ENCODE peak calls at places on chromosome 22, in ten cellular contexts. U, Y, I, C, Z, F, R, N, V and B are unnamed samples. For H3K27me3 and H3K36me3, the result is how much of the 10 kb centered on the place peaks cover.

GRCh38 chr22:36839356-36840073 is 21.3 kb upstream of the NCF4 start:
- DNase-seq in U (no peak), Y (no peak), I (no peak), C (no peak), Z (no peak), F (no peak), R (no peak), N (no peak), V (no peak), B (no peak)

GRCh38 chr22:22245935-22246525 is 1.4 kb downstream of the VPREB1 start:
- DNase-seq in U (no peak), Y (no peak), I (no peak), C (no peak), Z (no peak), F (no peak), R (no peak), N (no peak), V (no peak), B (no peak)

GRCh38 chr22:38312261-38312800 is 4.9 kb downstream of the CSNK1E start:
- DNase-seq in U (no peak), Y (no peak), I (no peak), C (no peak), Z (no peak), F (no peak), R (no peak), N (no peak), V (no peak), B (no peak)

GRCh38 chr22:37563153-37564081 is 3.1 kb downstream of the CDC42EP1 start:
- DNase-seq in U (peak), Y (no peak), I (peak), C (peak), Z (no peak), F (peak), R (no peak), N (peak), V (no peak), B (no peak)

GRCh38 chr22:44202261-44202789 is 21.6 kb downstream of the PARVG start:
- DNase-seq in U (peak), Y (no peak), I (no peak), C (no peak), Z (peak), F (no peak), R (no peak), N (no peak), V (no peak), B (no peak)

GRCh38 chr22:32823024-32823730 is 21.7 kb downstream of the TIMP3 start:
- DNase-seq in U (no peak), Y (no peak), I (no peak), C (no peak), Z (peak), F (no peak), R (no peak), N (peak), V (no peak), B (peak)

GRCh38 chr22:22196833-22197477 is 47.6 kb upstream of the VPREB1 start:
- DNase-seq in U (no peak), Y (no peak), I (no peak), C (no peak), Z (no peak), F (no peak), R (no peak), N (no peak), V (no peak), B (no peak)

GRCh38 chr22:37669586-37669985 is 5.8 kb upstream of the LGALS1 start:
- DNase-seq in U (no peak), Y (no peak), I (no peak), C (no peak), Z (no peak), F (no peak), R (no peak), N (no peak), V (no peak), B (no peak)

GRCh38 chr22:25161017-25161915 is 38.4 kb upstream of the CRYBB3 start:
- DNase-seq in U (no peak), Y (no peak), I (no peak), C (no peak), Z (no peak), F (no peak), R (no peak), N (no peak), V (no peak), B (no peak)

GRCh38 chr22:45612940-45613339 is 58.7 kb upstream of the ATXN10 start:
- DNase-seq in U (peak), Y (no peak), I (no peak), C (no peak), Z (no peak), F (no peak), R (no peak), N (no peak), V (no peak), B (no peak)

GRCh38 chr22:24444729-24445466 is 17.5 kb downstream of the ADORA2A start:
- DNase-seq in U (no peak), Y (no peak), I (peak), C (no peak), Z (peak), F (no peak), R (no peak), N (no peak), V (no peak), B (no peak)

GRCh38 chr22:46929689-46930225 is 167.3 kb downstream of the TBC1D22A start:
- DNase-seq in U (no peak), Y (no peak), I (no peak), C (no peak), Z (no peak), F (no peak), R (no peak), N (no peak), V (no peak), B (no peak)

GRCh38 chr22:46121523-46122287 is 28.6 kb upstream of the PPARA start:
- DNase-seq in U (no peak), Y (no peak), I (no peak), C (no peak), Z (no peak), F (no peak), R (no peak), N (no peak), V (no peak), B (no peak)

GRCh38 chr22:45504703-45505341 is 2.1 kb downstream of the FBLN1 start:
- DNase-seq in U (no peak), Y (no peak), I (no peak), C (no peak), Z (peak), F (no peak), R (no peak), N (peak), V (no peak), B (peak)

GRCh38 chr22:46214616-46215015 is 35.5 kb downstream of the CDPF1 start:
- DNase-seq in U (no peak), Y (no peak), I (no peak), C (no peak), Z (no peak), F (no peak), R (no peak), N (no peak), V (no peak), B (no peak)

GRCh38 chr22:26479043-26479791 is 4.4 kb downstream of the HPS4 start:
- DNase-seq in U (no peak), Y (no peak), I (no peak), C (no peak), Z (no peak), F (no peak), R (no peak), N (no peak), V (no peak), B (no peak)
- H3K4me3 ChIP-seq in U (no peak), Y (peak), I (peak), C (peak), Z (no peak), F (no peak), R (no peak), N (no peak), V (peak), B (no peak)

DNA sequence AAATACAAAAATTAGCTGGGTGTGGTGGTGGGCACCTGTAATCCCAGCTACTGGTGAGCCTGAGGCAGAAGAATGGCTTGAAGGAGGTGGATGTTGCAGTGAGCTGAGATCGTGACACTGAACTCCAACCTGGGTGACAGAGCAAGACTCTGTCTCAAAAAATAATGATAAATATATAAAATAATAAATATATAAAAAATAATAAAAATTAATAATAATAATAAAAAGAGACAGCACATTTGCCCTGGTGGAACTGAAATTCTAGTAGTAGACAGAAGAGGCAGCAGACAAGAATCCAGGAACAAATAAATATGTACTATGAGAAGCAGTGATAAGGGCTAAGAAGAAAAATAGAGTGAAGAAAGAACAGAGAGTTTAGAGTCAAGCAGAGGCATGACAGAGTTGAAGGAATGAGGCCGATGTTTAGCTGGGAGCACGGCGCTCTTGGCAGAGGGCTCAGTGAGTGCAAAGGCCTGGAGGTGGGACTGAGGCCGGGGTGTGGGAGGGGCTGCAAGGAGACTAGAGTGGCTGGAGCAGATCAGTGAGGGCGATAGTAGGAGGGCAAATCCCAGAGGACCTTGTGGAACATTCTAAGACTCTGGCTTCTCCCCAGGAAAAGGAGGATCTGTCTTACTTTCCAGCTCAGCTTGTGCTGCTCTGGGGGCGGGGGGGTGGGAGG is 410.3 kb downstream of the MN1 start:
- DNase-seq in U (no peak), Y (no peak), I (no peak), C (no peak), Z (peak), F (peak), R (no peak), N (peak), V (no peak), B (no peak)
- H3K27me3 ChIP-seq in U (under half), Y (under half), I (under half), C (under half), Z (under half), F (under half), R (under half), N (under half), V (under half), B (under half)

DNA sequence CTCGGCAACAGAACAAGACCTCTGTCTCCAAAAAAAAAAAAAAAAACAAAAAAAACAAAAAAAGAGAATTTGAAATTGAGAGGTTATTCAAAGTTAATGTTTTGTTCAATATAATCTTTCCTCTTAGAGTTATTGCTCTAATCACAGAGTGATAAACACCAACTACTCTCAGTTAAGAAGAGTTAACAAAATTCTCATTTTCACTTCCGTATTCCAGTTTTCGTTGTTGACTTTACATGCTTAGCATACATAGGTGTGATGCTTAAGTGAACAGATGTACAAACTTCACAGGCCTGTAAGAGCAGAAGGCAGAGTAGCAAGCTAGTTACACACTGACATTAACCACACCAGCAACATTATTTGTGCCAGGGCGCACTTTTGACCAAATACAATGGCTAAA is 12.3 kb downstream of the EIF4ENIF1 start:
- DNase-seq in U (no peak), Y (no peak), I (no peak), C (no peak), Z (no peak), F (no peak), R (no peak), N (no peak), V (no peak), B (no peak)
- H3K36me3 ChIP-seq in U (under half), Y (under half), I (under half), C (under half), Z (under half), F (under half), R (under half), N (under half), V (under half), B (under half)

GRCh38 chr22:42301072-42301741 is 30.8 kb upstream of the TCF20 start:
- DNase-seq in U (no peak), Y (no peak), I (no peak), C (no peak), Z (peak), F (no peak), R (no peak), N (no peak), V (no peak), B (no peak)

GRCh38 chr22:42300286-42301071 is 30.0 kb upstream of the TCF20 start:
- DNase-seq in U (no peak), Y (no peak), I (peak), C (no peak), Z (no peak), F (no peak), R (no peak), N (peak), V (no peak), B (peak)

GRCh38 chr22:42298746-42299145 is 28.3 kb upstream of the TCF20 start:
- DNase-seq in U (no peak), Y (no peak), I (no peak), C (no peak), Z (no peak), F (no peak), R (no peak), N (no peak), V (no peak), B (peak)

GRCh38 chr22:42297778-42298177 is 27.3 kb upstream of the TCF20 start:
- DNase-seq in U (no peak), Y (no peak), I (no peak), C (no peak), Z (no peak), F (no peak), R (no peak), N (no peak), V (no peak), B (no peak)

DNA sequence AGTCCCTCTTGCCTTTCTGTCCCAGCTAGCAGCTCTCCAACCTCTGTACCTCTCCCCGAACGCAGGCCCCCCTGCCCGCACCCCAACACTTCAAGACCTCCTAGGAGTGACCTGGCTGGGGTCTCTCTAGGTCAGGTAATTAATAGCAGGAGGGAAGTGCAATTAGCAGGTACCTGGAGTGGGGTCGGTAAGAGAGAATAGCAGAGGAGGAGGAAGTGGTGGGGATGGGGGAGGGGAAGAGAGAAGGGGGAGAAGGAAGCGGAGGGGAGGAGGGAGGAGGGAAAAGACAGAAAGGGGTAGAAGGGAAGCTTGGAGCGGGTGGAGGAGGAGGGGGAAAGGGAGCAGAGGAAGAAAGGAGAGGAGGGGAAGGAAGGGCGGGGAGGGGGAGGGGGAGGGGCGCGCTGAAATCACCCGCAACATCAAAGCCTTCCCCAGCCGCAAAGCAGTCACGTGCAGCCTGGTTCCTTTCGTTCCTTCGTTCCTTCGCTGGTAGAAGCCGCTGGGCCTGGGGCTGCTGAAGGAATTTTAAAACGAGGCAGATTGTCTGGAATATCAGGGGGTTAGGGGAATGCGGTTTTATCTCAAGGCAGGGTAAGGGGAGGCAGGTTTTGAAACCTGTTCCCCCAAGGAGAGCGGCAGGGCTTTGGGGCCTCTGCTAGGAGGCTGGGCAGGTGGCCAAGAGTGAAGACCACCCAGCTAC is 29.3 kb upstream of the TCF20 start:
- DNase-seq in U (no peak), Y (no peak), I (no peak), C (no peak), Z (peak), F (no peak), R (no peak), N (peak), V (peak), B (peak)
- H3K4me3 ChIP-seq in U (no peak), Y (peak), I (no peak), C (peak), Z (no peak), F (no peak), R (no peak), N (no peak), V (peak), B (peak)

DNA sequence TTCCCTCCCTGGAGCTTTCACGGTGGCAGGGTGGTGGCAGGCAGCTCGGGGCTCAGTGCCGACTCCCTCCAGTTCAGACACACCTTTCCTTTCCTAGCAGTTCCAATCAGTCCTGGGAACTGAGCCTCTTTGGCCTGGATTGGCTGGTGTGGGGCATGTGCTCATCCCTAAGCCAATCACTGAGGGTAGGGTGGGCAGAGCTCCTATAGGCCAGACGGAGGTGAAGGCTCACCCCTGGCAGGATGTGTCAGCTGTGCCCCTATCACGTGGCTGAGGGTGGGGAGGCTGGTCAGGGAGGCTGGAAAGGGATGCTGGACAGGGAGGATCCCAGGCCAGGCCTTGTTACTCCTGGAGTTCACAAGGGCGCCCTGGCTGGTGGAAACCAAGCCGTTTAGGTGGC is 40.2 kb downstream of the CACNA1I start:
- DNase-seq in U (no peak), Y (no peak), I (no peak), C (no peak), Z (no peak), F (no peak), R (no peak), N (no peak), V (no peak), B (no peak)
- H3K27me3 ChIP-seq in U (under half), Y (under half), I (under half), C (under half), Z (under half), F (under half), R (half or more), N (under half), V (under half), B (under half)

GRCh38 chr22:19043111-19044085 is 78.8 kb downstream of the DGCR2 start:
- DNase-seq in U (no peak), Y (no peak), I (no peak), C (no peak), Z (no peak), F (no peak), R (no peak), N (no peak), V (no peak), B (peak)

GRCh38 chr22:19039796-19040580 is 82.2 kb downstream of the DGCR2 start:
- DNase-seq in U (no peak), Y (no peak), I (no peak), C (no peak), Z (no peak), F (no peak), R (no peak), N (no peak), V (no peak), B (peak)

GRCh38 chr22:19042285-19043110 is 79.7 kb downstream of the DGCR2 start:
- DNase-seq in U (no peak), Y (no peak), I (no peak), C (no peak), Z (no peak), F (no peak), R (no peak), N (no peak), V (no peak), B (peak)

GRCh38 chr22:19040581-19041402 is 81.4 kb downstream of the DGCR2 start:
- DNase-seq in U (no peak), Y (no peak), I (no peak), C (no peak), Z (no peak), F (no peak), R (no peak), N (no peak), V (no peak), B (peak)

GRCh38 chr22:19041403-19042074 is 80.7 kb downstream of the DGCR2 start:
- DNase-seq in U (no peak), Y (no peak), I (no peak), C (no peak), Z (no peak), F (no peak), R (no peak), N (no peak), V (no peak), B (peak)
- H3K36me3 ChIP-seq in U (under half), Y (under half), I (under half), C (under half), Z (under half), F (under half), R (under half), N (under half), V (half or more), B (under half)